ENCODE peak calls at places on chromosome 16, in seven cellular contexts. R, X, N, Q, Z, E and O are unnamed samples.

GRCh38 chr16:74298104-74298503 is 1.5 kb downstream of the PSMD7 start:
- DNase-seq in R (no peak), X (no peak), N (no peak), Q (no peak), Z (no peak), E (no peak), O (no peak)

GRCh38 chr16:2768403-2769089 is 8.5 kb downstream of the ELOB start:
- DNase-seq in R (no peak), X (peak; percentile 42), N (no peak), Q (no peak), Z (no peak), E (no peak), O (no peak)

GRCh38 chr16:22194707-22195444 is 11.2 kb upstream of the EEF2K start:
- DNase-seq in R (no peak), X (no peak), N (no peak), Q (no peak), Z (no peak), E (no peak), O (no peak)

GRCh38 chr16:12096828-12097522 is 120.4 kb downstream of the SNX29 start:
- DNase-seq in R (no peak), X (no peak), N (no peak), Q (no peak), Z (no peak), E (peak; percentile 30), O (no peak)

GRCh38 chr16:79165541-79165940 is 435.0 kb downstream of the MAF start:
- DNase-seq in R (no peak), X (no peak), N (no peak), Q (no peak), Z (no peak), E (no peak), O (no peak)

GRCh38 chr16:54370653-54371052 is 84.1 kb upstream of the IRX3 start:
- DNase-seq in R (no peak), X (no peak), N (no peak), Q (no peak), Z (peak; percentile 13), E (no peak), O (no peak)

GRCh38 chr16:49598386-49599170 is 225.0 kb downstream of the C16orf78 start:
- DNase-seq in R (no peak), X (no peak), N (no peak), Q (no peak), Z (no peak), E (no peak), O (no peak)

GRCh38 chr16:72590179-72590937 is 418.4 kb upstream of the PMFBP1 start:
- DNase-seq in R (peak; percentile 23), X (no peak), N (no peak), Q (no peak), Z (no peak), E (no peak), O (peak; percentile 18)

GRCh38 chr16:50403491-50403890 is 34.7 kb upstream of the BRD7 start:
- DNase-seq in R (no peak), X (no peak), N (no peak), Q (no peak), Z (peak; percentile 14), E (no peak), O (no peak)

GRCh38 chr16:5314377-5314776 is 216.8 kb upstream of the EEF2KMT start:
- DNase-seq in R (no peak), X (no peak), N (no peak), Q (no peak), Z (no peak), E (no peak), O (no peak)

GRCh38 chr16:85465328-85466307 is 147.5 kb upstream of the GSE1 start:
- DNase-seq in R (peak; percentile 35), X (no peak), N (peak; percentile 78), Q (no peak), Z (peak; percentile 79), E (peak; percentile 74), O (peak; percentile 64)

GRCh38 chr16:12800751-12801308 is 2.9 kb downstream of the CPPED1 start:
- DNase-seq in R (no peak), X (no peak), N (no peak), Q (no peak), Z (no peak), E (no peak), O (no peak)

GRCh38 chr16:86122681-86123342 is 223.8 kb downstream of the IRF8 start:
- DNase-seq in R (no peak), X (no peak), N (no peak), Q (no peak), Z (no peak), E (no peak), O (no peak)

GRCh38 chr16:69397821-69398521 is 12.2 kb upstream of the TERF2 start:
- DNase-seq in R (peak; percentile 14), X (no peak), N (peak; percentile 73), Q (no peak), Z (peak; percentile 70), E (peak; percentile 72), O (peak; percentile 82)

GRCh38 chr16:5028950-5029475 is 4.7 kb downstream of the NAGPA start:
- DNase-seq in R (no peak), X (no peak), N (no peak), Q (no peak), Z (no peak), E (no peak), O (no peak)

GRCh38 chr16:49649013-49649785 is 206.7 kb downstream of the ZNF423 start:
- DNase-seq in R (no peak), X (no peak), N (peak; percentile 80), Q (no peak), Z (no peak), E (no peak), O (no peak)

GRCh38 chr16:72921620-72922019 is 126.3 kb downstream of the ZFHX3 start:
- DNase-seq in R (no peak), X (no peak), N (peak; percentile 36), Q (no peak), Z (no peak), E (peak; percentile 37), O (peak; percentile 20)

GRCh38 chr16:28189237-28189636 is 22.5 kb downstream of the XPO6 start:
- DNase-seq in R (no peak), X (no peak), N (no peak), Q (no peak), Z (no peak), E (no peak), O (no peak)

GRCh38 chr16:9695152-9695551 is 487.1 kb downstream of the GRIN2A start:
- DNase-seq in R (no peak), X (no peak), N (no peak), Q (no peak), Z (no peak), E (no peak), O (no peak)

GRCh38 chr16:19344224-19344801 is 58.8 kb downstream of the CLEC19A start:
- DNase-seq in R (no peak), X (no peak), N (no peak), Q (no peak), Z (no peak), E (no peak), O (no peak)
- TF ChIP-seq CTCF in R (no peak), X (no peak), N (no peak), Q (no peak), Z (no peak), E (no peak), O (no peak)

DNA sequence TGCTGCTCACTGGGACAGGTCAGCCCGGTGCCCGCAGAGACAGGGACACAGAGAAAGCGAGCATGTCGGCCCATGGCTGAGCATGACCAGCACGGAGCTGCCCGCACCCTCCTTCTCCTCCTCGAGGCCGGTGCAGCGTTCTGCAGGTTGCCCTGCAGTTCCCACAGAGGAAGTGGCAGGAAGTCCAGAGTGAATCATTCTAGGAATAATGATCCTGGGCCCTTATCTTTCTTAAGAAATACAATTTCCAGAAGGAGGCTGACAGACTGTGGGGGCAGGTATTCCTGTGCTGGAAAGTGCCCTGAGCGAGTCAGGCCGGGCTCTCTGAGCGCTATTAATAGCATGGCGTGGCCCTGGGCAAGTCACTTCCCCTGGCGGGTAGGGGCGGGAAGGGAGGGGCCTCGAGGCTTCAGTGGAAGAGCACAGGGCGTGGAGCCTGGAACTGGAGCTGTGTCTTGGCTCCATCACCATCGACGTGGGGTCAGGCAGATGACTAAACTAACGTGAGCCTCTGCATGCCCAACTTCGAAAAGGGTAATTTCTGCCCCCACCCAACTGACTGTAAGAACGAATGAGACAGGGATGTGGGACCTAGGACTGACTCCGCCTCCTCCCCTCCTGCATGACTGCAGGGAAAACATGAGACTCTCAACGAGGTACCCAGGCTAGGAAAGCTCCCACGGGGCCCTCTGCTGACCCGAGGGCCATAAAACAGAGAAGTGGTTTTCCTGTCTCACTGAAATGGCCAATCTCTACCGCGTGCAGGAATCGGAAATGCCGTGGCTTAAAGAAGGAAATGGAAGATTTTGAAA is 9.8 kb downstream of the TMEM204 start:
- DNase-seq in R (peak; percentile 57), X (peak; percentile 83), N (peak; percentile 95), Q (peak; percentile 53), Z (peak; percentile 86), E (peak; percentile 37), O (peak; percentile 61)
- TF ChIP-seq CTCF in R (peak; percentile 13), X (peak; percentile 39), N (peak; percentile 24), Q (peak; percentile 21), Z (no peak), E (no peak), O (peak; percentile 20)

GRCh38 chr16:83338941-83339340 is 468.8 kb upstream of the HSBP1 start:
- DNase-seq in R (no peak), X (no peak), N (no peak), Q (no peak), Z (no peak), E (no peak), O (peak; percentile 23)

GRCh38 chr16:83338138-83338537 is 469.6 kb upstream of the HSBP1 start:
- DNase-seq in R (no peak), X (no peak), N (no peak), Q (no peak), Z (no peak), E (no peak), O (no peak)

GRCh38 chr16:83336630-83337029 is 471.1 kb upstream of the HSBP1 start:
- DNase-seq in R (peak; percentile 37), X (peak; percentile 42), N (peak; percentile 50), Q (peak; percentile 50), Z (no peak), E (no peak), O (peak; percentile 86)

GRCh38 chr16:83330251-83330650 is 477.5 kb upstream of the HSBP1 start:
- DNase-seq in R (no peak), X (no peak), N (no peak), Q (no peak), Z (no peak), E (no peak), O (no peak)

DNA sequence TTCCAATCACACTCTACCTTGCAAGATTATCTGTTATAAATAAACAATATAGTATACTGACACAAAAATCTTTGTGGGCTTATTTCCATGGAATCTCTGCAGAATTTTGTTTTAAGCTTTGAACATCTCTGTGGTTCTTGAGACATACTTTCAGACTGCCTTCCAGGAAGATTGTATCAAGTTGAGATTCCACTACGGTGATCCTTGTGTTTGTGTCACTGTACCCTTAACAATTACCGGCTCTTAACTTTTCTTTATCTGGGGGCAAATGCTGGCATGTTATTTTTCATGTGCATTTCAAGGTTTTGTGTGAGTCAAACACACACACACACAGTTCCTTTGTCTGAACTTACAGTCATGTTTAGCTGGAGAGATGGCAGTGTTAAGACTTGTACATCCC is 472.7 kb upstream of the HSBP1 start:
- DNase-seq in R (no peak), X (no peak), N (no peak), Q (no peak), Z (no peak), E (no peak), O (peak; percentile 8)
- TF ChIP-seq CTCF in R (no peak), X (no peak), N (no peak), Q (no peak), Z (no peak), E (no peak), O (no peak)

DNA sequence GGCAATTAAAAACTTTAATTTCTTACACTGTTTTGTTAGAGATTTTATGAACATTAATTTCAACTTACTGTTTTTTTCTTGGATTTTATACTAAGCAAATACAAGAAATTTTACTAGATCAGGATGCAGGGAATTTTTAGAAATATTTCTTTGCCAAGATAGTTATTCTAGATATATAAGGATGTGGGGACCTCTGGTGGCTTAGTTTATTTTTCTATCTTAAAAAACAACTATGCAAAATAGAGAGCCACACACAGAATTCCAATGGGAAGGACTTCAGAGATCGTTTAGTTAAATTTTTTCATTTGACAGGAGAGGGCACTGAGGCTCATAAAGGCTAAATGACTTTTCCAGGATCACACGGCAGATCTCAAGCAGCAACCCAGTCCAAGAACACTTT is 23.0 kb upstream of the CAPNS2 start:
- DNase-seq in R (no peak), X (no peak), N (peak; percentile 72), Q (no peak), Z (no peak), E (no peak), O (peak; percentile 41)
- TF ChIP-seq CTCF in R (peak; percentile 29), X (peak; percentile 59), N (peak; percentile 15), Q (peak; percentile 26), Z (peak; percentile 21), E (peak; percentile 45), O (peak; percentile 50)